ENCODE peak calls at places on chromosomes 4 and X, in five cellular contexts. N is activated CD4-positive, alpha-beta T cell treated with anti-CD3 and anti-CD28 coated beads, Interleukin-2, amount 50 U/mL, for 1 hour; H is NCI-H2081; S is NCI-H1048; K is iPS-NIHi11. B is an unnamed sample.

GRCh38 chrX:71103110-71103983 is 3.2 kb downstream of the CXorf65 start:
- DNase-seq in N (peak; percentile 40), H (no peak), S (no peak), K (peak; percentile 38), B (no peak)

GRCh38 chr4:79016878-79017277 is 77.6 kb upstream of the PAQR3 start:
- DNase-seq in N (no peak), H (no peak), S (no peak), K (no peak), B (no peak)

GRCh38 chr4:126756050-126756809 is 876.5 kb upstream of the INTU start:
- DNase-seq in N (no peak), H (no peak), S (no peak), K (no peak), B (no peak)

GRCh38 chr4:89137231-89137630 is 25.9 kb downstream of the TIGD2 start:
- DNase-seq in N (no peak), H (no peak), S (no peak), K (no peak), B (no peak)

GRCh38 chrX:54479471-54480122 is 16.4 kb downstream of the FGD1 start:
- DNase-seq in N (no peak), H (no peak), S (no peak), K (peak; percentile 48), B (no peak)

GRCh38 chrX:31679861-31680260 is 608.0 kb upstream of the FTHL17 start:
- DNase-seq in N (no peak), H (no peak), S (no peak), K (no peak), B (no peak)

GRCh38 chr4:122836941-122837340 is 10.3 kb downstream of the FGF2 start:
- DNase-seq in N (no peak), H (no peak), S (no peak), K (no peak), B (no peak)

GRCh38 chr4:1510931-1511330 is 104.7 kb upstream of the NKX1-1 start:
- DNase-seq in N (no peak), H (no peak), S (no peak), K (no peak), B (no peak)

GRCh38 chr4:70992354-70992753 is 1.1 kb upstream of the DCK start:
- DNase-seq in N (no peak), H (no peak), S (no peak), K (no peak), B (no peak)

GRCh38 chrX:119273807-119274192 is 37.7 kb downstream of the PGRMC1 start:
- DNase-seq in N (no peak), H (no peak), S (no peak), K (no peak), B (no peak)

GRCh38 chr4:175927121-175927520 is 115.1 kb upstream of the GPM6A start:
- DNase-seq in N (no peak), H (no peak), S (no peak), K (no peak), B (no peak)

GRCh38 chrX:23699636-23700194 is 32.4 kb downstream of the PRDX4 start:
- DNase-seq in N (no peak), H (no peak), S (no peak), K (peak; percentile 32), B (no peak)

GRCh38 chr4:74855879-74856278 is 61.6 kb upstream of the BTC start:
- DNase-seq in N (no peak), H (no peak), S (no peak), K (no peak), B (no peak)

GRCh38 chr4:168794092-168794707 is 215.9 kb downstream of the CBR4 start:
- DNase-seq in N (no peak), H (no peak), S (no peak), K (no peak), B (no peak)

GRCh38 chrX:123308663-123309062 is 124.6 kb downstream of the GRIA3 start:
- DNase-seq in N (no peak), H (no peak), S (no peak), K (no peak), B (no peak)

GRCh38 chrX:103565197-103565596 is 20.1 kb upstream of the TCEAL4 start:
- DNase-seq in N (no peak), H (no peak), S (no peak), K (no peak), B (no peak)

B was measured in memory B cell.